ENCODE peak calls at places on chromosomes 4 and X, in ten cellular contexts. P, C, Q, R, H, J, M, T, U and I are unnamed samples.

GRCh38 chr4:38562751-38563198 is 101.2 kb upstream of the KLF3 start:
- DNase-seq in T (no peak), U (no peak), J (no peak), Q (peak; percentile 46), P (peak; percentile 33), C (no peak), H (peak; percentile 56), R (no peak), M (no peak), I (no peak)

GRCh38 chrX:41033299-41033698 is 51.9 kb upstream of the USP9X start:
- DNase-seq in H (no peak), Q (no peak), T (no peak), P (no peak), U (no peak), M (peak; percentile 47), J (no peak), R (no peak), C (no peak), I (no peak)

GRCh38 chr4:36243355-36244256 is 708 bp downstream of the ARAP2 start:
- DNase-seq in U (no peak), Q (peak; percentile 59), R (no peak), P (peak; percentile 55), T (no peak), C (peak; percentile 74), M (peak; percentile 37), J (peak; percentile 47), H (peak; percentile 63), I (peak; percentile 4)

GRCh38 chr4:76897522-76898384 is at the start of gene SOWAHB:
- DNase-seq in R (peak; percentile 91), J (peak; percentile 91), H (peak; percentile 53), T (peak; percentile 41), U (no peak), Q (no peak), C (peak; percentile 89), P (peak; percentile 93), M (peak; percentile 85), I (no peak)

GRCh38 chr4:105715692-105716278 is 7.2 kb downstream of the GSTCD start:
- DNase-seq in U (no peak), C (no peak), R (no peak), T (no peak), P (no peak), Q (no peak), M (peak; percentile 9), J (no peak), H (no peak), I (no peak)

GRCh38 chr4:95546866-95547707 is 1.7 kb downstream of the UNC5C start:
- DNase-seq in J (no peak), Q (no peak), H (no peak), R (no peak), C (no peak), U (no peak), P (no peak), T (no peak), M (peak; percentile 53), I (no peak)

GRCh38 chr4:128812360-128812958 is 3.0 kb downstream of the JADE1 start:
- DNase-seq in H (no peak), C (peak; percentile 62), T (no peak), J (peak; percentile 50), M (peak; percentile 82), P (no peak), U (no peak), Q (no peak), R (no peak), I (no peak)

GRCh38 chr4:175536852-175537453 is 275.1 kb downstream of the GPM6A start:
- DNase-seq in R (no peak), Q (no peak), H (no peak), J (no peak), C (no peak), P (no peak), U (no peak), M (peak; percentile 79), T (no peak), I (no peak)

GRCh38 chr4:101730291-101731117 is 60.0 kb upstream of the BANK1 start:
- DNase-seq in Q (peak; percentile 33), P (peak; percentile 69), M (peak; percentile 81), U (peak; percentile 75), C (peak; percentile 56), T (peak; percentile 42), H (peak; percentile 71), R (no peak), J (peak; percentile 72), I (no peak)

GRCh38 chrX:128739539-128739938 is 687.3 kb upstream of the ACTRT1 start:
- DNase-seq in R (no peak), T (no peak), P (no peak), H (no peak), M (no peak), U (no peak), J (no peak), Q (no peak), C (no peak), I (no peak)

GRCh38 chrX:30961387-30961786 is 72.3 kb upstream of the TAB3 start:
- DNase-seq in M (no peak), P (no peak), H (no peak), U (no peak), T (no peak), J (no peak), C (no peak), R (no peak), Q (no peak), I (no peak)

GRCh38 chr4:105989411-105990242 is 94.4 kb downstream of the NPNT start:
- DNase-seq in R (no peak), M (no peak), Q (no peak), H (no peak), C (no peak), P (no peak), U (no peak), J (no peak), T (no peak), I (no peak)

GRCh38 chr4:80202784-80203553 is 5.7 kb downstream of the PRDM8 start:
- DNase-seq in T (peak; percentile 50), R (peak; percentile 89), P (peak; percentile 53), H (no peak), C (peak; percentile 59), M (peak; percentile 62), J (peak; percentile 40), Q (no peak), U (peak; percentile 90), I (peak; percentile 9)

GRCh38 chr4:144204431-144204830 is 63.9 kb upstream of the GYPA start:
- DNase-seq in P (no peak), H (no peak), J (no peak), M (no peak), R (no peak), T (no peak), U (no peak), Q (no peak), C (no peak), I (no peak)

GRCh38 chr4:171288816-171289432 is 524.3 kb upstream of the GALNTL6 start:
- DNase-seq in Q (no peak), M (no peak), U (no peak), P (no peak), J (no peak), R (no peak), C (no peak), H (no peak), T (no peak), I (no peak)
- H3K4me1 ChIP-seq in Q (no peaks in the 10 kb centered on the region), M (no peaks in the 10 kb centered on the region), U (no peaks in the 10 kb centered on the region), P (no peaks in the 10 kb centered on the region), J (no peaks in the 10 kb centered on the region), R (no peaks in the 10 kb centered on the region), C (no peaks in the 10 kb centered on the region), H (no peaks in the 10 kb centered on the region), T (no peaks in the 10 kb centered on the region), I (no peaks in the 10 kb centered on the region)

GRCh38 chrX:50860518-50860917 is 46.5 kb upstream of the SHROOM4 start:
- DNase-seq in J (no peak), H (no peak), M (no peak), P (no peak), C (no peak), Q (no peak), U (no peak), T (no peak), R (no peak), I (no peak)
- H3K27me3 ChIP-seq in J (no peaks in the 10 kb centered on the region), H (no peaks in the 10 kb centered on the region), M (no peaks in the 10 kb centered on the region), P (no peaks in the 10 kb centered on the region), C (no peaks in the 10 kb centered on the region), Q (no peaks in the 10 kb centered on the region), U (no peaks in the 10 kb centered on the region), T (no peaks in the 10 kb centered on the region), R (no peaks in the 10 kb centered on the region), I (no peaks in the 10 kb centered on the region)

GRCh38 chr4:85659626-85660213 is 184.8 kb downstream of the ARHGAP24 start:
- DNase-seq in T (no peak), U (no peak), H (no peak), M (no peak), Q (no peak), R (no peak), J (no peak), P (no peak), C (no peak), I (no peak)

GRCh38 chr4:85657143-85657542 is 182.2 kb downstream of the ARHGAP24 start:
- DNase-seq in T (no peak), M (no peak), H (no peak), P (no peak), Q (no peak), J (no peak), C (no peak), U (no peak), R (no peak), I (no peak)

GRCh38 chr4:85658766-85659439 is 184.0 kb downstream of the ARHGAP24 start:
- DNase-seq in H (no peak), P (no peak), T (no peak), C (no peak), Q (no peak), R (no peak), U (no peak), J (no peak), M (peak; percentile 23), I (no peak)
- TF ChIP-seq CTCF in H (no peak), P (no peak), T (no peak), C (no peak), Q (no peak), R (no peak), U (no peak), J (peak; percentile 2), M (peak; percentile 21), I (no peak)

GRCh38 chrX:2320580-2321327 is 180.0 kb downstream of the DHRSX start:
- DNase-seq in Q (peak; percentile 67), P (no peak), H (peak; percentile 75), M (no peak), T (no peak), U (peak; percentile 81), C (peak; percentile 79), J (peak; percentile 41), R (no peak), I (no peak)

GRCh38 chrX:2320089-2320488 is 180.7 kb downstream of the DHRSX start:
- DNase-seq in R (no peak), M (no peak), H (no peak), U (no peak), T (no peak), C (no peak), P (no peak), Q (no peak), J (no peak), I (no peak)

GRCh38 chrX:2317527-2318055 is 183.2 kb downstream of the DHRSX start:
- DNase-seq in U (no peak), R (no peak), Q (no peak), H (no peak), T (no peak), C (no peak), P (no peak), J (no peak), M (no peak), I (no peak)

GRCh38 chrX:2316534-2316933 is 184.2 kb downstream of the DHRSX start:
- DNase-seq in P (no peak), J (no peak), T (no peak), Q (no peak), M (no peak), R (no peak), U (no peak), C (no peak), H (no peak), I (no peak)

GRCh38 chrX:2318371-2318770 is 182.4 kb downstream of the DHRSX start:
- DNase-seq in M (no peak), R (no peak), T (no peak), P (no peak), C (no peak), U (no peak), Q (no peak), H (no peak), J (no peak), I (no peak)
- H3K4me1 ChIP-seq in M (no peaks in the 10 kb centered on the region), R (peaks cover 8% of the 10 kb centered on the region), T (no peaks in the 10 kb centered on the region), P (no peaks in the 10 kb centered on the region), C (peaks cover 9% of the 10 kb centered on the region), U (peaks cover 5% of the 10 kb centered on the region), Q (no peaks in the 10 kb centered on the region), H (no peaks in the 10 kb centered on the region), J (peaks cover 20% of the 10 kb centered on the region), I (peaks cover 10% of the 10 kb centered on the region)